ENCODE peak calls at places on chromosome 16, in five cellular contexts. C is IMR-90, H is upper lobe of right lung, W is A549, Q is breast epithelium. K is an unnamed sample.

GRCh38 chr16:2692251-2692947 is 10.1 kb downstream of the KCTD5 start:
- DNase-seq in C (peak; percentile 6), H (no peak), W (no peak), Q (no peak), K (no peak)

GRCh38 chr16:27961296-27961620 is 102.3 kb downstream of the GSG1L start:
- DNase-seq in C (no peak), H (no peak), W (no peak), Q (no peak), K (no peak)

GRCh38 chr16:1491327-1491726 is 1.8 kb upstream of the TELO2 start:
- DNase-seq in C (no peak), H (no peak), W (no peak), Q (no peak), K (no peak)

GRCh38 chr16:18983565-18984424 is at the start of gene TMC7:
- DNase-seq in C (peak; percentile 79), H (peak; percentile 94), W (peak; percentile 92), Q (peak; percentile 47), K (no peak)

GRCh38 chr16:14302399-14303181 is 231.5 kb downstream of the MRTFB start:
- DNase-seq in C (no peak), H (no peak), W (peak; percentile 61), Q (no peak), K (no peak)

GRCh38 chr16:4684030-4684715 is 9.2 kb upstream of the NUDT16L1 start:
- DNase-seq in C (no peak), H (peak; percentile 61), W (no peak), Q (no peak), K (no peak)

GRCh38 chr16:71542377-71542776 is 16.2 kb downstream of the CHST4 start:
- DNase-seq in C (peak; percentile 6), H (peak; percentile 70), W (peak; percentile 61), Q (no peak), K (no peak)

GRCh38 chr16:48864055-48864454 is 254.1 kb upstream of the N4BP1 start:
- DNase-seq in C (no peak), H (no peak), W (no peak), Q (no peak), K (no peak)

GRCh38 chr16:22786691-22787090 is 27.3 kb upstream of the HS3ST2 start:
- DNase-seq in C (no peak), H (no peak), W (no peak), Q (no peak), K (no peak)

GRCh38 chr16:764848-765487 is 4.4 kb downstream of the MSLN start:
- DNase-seq in C (no peak), H (peak; percentile 64), W (no peak), Q (no peak), K (no peak)

GRCh38 chr16:77637939-77638338 is 84.4 kb upstream of the NUDT7 start:
- DNase-seq in C (no peak), H (no peak), W (no peak), Q (no peak), K (no peak)

GRCh38 chr16:29694384-29695195 is 15.6 kb downstream of the QPRT start:
- DNase-seq in C (no peak), H (no peak), W (no peak), Q (no peak), K (no peak)

GRCh38 chr16:85455534-85455933 is 157.6 kb upstream of the GSE1 start:
- DNase-seq in C (no peak), H (no peak), W (no peak), Q (no peak), K (no peak)

GRCh38 chr16:65727534-65728137 is 605.8 kb upstream of the CDH11 start:
- DNase-seq in C (no peak), H (no peak), W (no peak), Q (no peak), K (no peak)

GRCh38 chr16:30166202-30166902 is 17.1 kb upstream of the CORO1A start:
- DNase-seq in C (no peak), H (no peak), W (no peak), Q (no peak), K (no peak)

GRCh38 chr16:16021646-16021987 is 72.2 kb downstream of the ABCC1 start:
- DNase-seq in C (no peak), H (no peak), W (no peak), Q (no peak), K (no peak)

GRCh38 chr16:87207509-87207908 is 109.7 kb downstream of the C16orf95 start:
- DNase-seq in C (peak; percentile 81), H (no peak), W (peak; percentile 53), Q (no peak), K (no peak)

GRCh38 chr16:83802135-83802534 is 5.6 kb upstream of the HSBP1 start:
- DNase-seq in C (peak; percentile 81), H (no peak), W (peak; percentile 15), Q (peak; percentile 49), K (no peak)

GRCh38 chr16:58494981-58495860 is 4.7 kb upstream of the NDRG4 start:
- DNase-seq in C (peak; percentile 99), H (peak; percentile 48), W (peak; percentile 92), Q (peak; percentile 68), K (no peak)

GRCh38 chr16:84514874-84515835 is 10.7 kb upstream of the MEAK7 start:
- DNase-seq in C (no peak), H (peak; percentile 76), W (no peak), Q (peak; percentile 68), K (peak; percentile 42)

GRCh38 chr16:57539072-57539796 is 2.9 kb upstream of the CCDC102A start:
- DNase-seq in C (no peak), H (no peak), W (no peak), Q (peak; percentile 6), K (no peak)

GRCh38 chr16:69501956-69502457 is 63.8 kb upstream of the NFAT5 start:
- DNase-seq in C (no peak), H (no peak), W (no peak), Q (no peak), K (no peak)

GRCh38 chr16:60929-61878 is 7.6 kb downstream of the SNRNP25 start:
- DNase-seq in C (no peak), H (peak; percentile 63), W (no peak), Q (no peak), K (no peak)

GRCh38 chr16:79062336-79062735 is 538.2 kb downstream of the MAF start:
- DNase-seq in C (no peak), H (no peak), W (no peak), Q (no peak), K (no peak)

GRCh38 chr16:85363427-85363826 is 249.7 kb upstream of the GSE1 start:
- DNase-seq in C (no peak), H (peak; percentile 56), W (no peak), Q (no peak), K (no peak)

GRCh38 chr16:4895366-4895765 is 41.6 kb downstream of the PPL start:
- DNase-seq in C (no peak), H (no peak), W (no peak), Q (no peak), K (no peak)

GRCh38 chr16:23855010-23855409 is 19.2 kb downstream of the PRKCB start:
- DNase-seq in C (no peak), H (no peak), W (no peak), Q (no peak), K (no peak)

GRCh38 chr16:11639925-11640899 is 28.0 kb upstream of the SNN start:
- DNase-seq in C (peak; percentile 100), H (peak; percentile 88), W (peak; percentile 100), Q (peak; percentile 90), K (no peak)

GRCh38 chr16:29825145-29826044 is 5.1 kb downstream of the MVP start:
- DNase-seq in C (peak; percentile 90), H (no peak), W (peak; percentile 78), Q (no peak), K (no peak)

GRCh38 chr16:56709686-56710040 is 20.3 kb upstream of the NUP93 start:
- DNase-seq in C (no peak), H (no peak), W (no peak), Q (no peak), K (no peak)

GRCh38 chr16:649646-650045 is 481 bp downstream of the WDR90 start:
- DNase-seq in C (no peak), H (no peak), W (no peak), Q (no peak), K (no peak)

GRCh38 chr16:70778901-70779309 is 22.1 kb downstream of the VAC14 start:
- DNase-seq in C (peak; percentile 92), H (peak; percentile 51), W (peak; percentile 87), Q (peak; percentile 72), K (no peak)

GRCh38 chr16:35744716-35745115 is 2285.3 kb downstream of the TP53TG3F start:
- DNase-seq in C (no peak), H (no peak), W (no peak), Q (no peak), K (no peak)

GRCh38 chr16:76650579-76650978 is 373.4 kb downstream of the CNTNAP4 start:
- DNase-seq in C (no peak), H (no peak), W (peak; percentile 31), Q (no peak), K (no peak)

GRCh38 chr16:73713817-73714495 is 582.7 kb upstream of the PSMD7 start:
- DNase-seq in C (peak; percentile 4), H (no peak), W (peak; percentile 29), Q (no peak), K (no peak)
- TF ChIP-seq CTCF in C (no peak), H (peak; percentile 40), W (peak; percentile 39), Q (no peak), K (peak; percentile 40)

GRCh38 chr16:73143681-73144370 is 95.9 kb upstream of the ZFHX3 start:
- DNase-seq in C (no peak), H (no peak), W (no peak), Q (no peak), K (no peak)

GRCh38 chr16:73142069-73142880 is 94.3 kb upstream of the ZFHX3 start:
- DNase-seq in C (no peak), H (no peak), W (no peak), Q (no peak), K (no peak)

GRCh38 chr16:73142995-73143394 is 95.1 kb upstream of the ZFHX3 start:
- DNase-seq in C (no peak), H (no peak), W (no peak), Q (no peak), K (no peak)

GRCh38 chr16:73147958-73148357 is 100.0 kb upstream of the ZFHX3 start:
- DNase-seq in C (no peak), H (no peak), W (no peak), Q (no peak), K (no peak)

GRCh38 chr16:73145166-73145565 is 97.2 kb upstream of the ZFHX3 start:
- DNase-seq in C (no peak), H (no peak), W (no peak), Q (no peak), K (no peak)
- TF ChIP-seq CTCF in C (no peak), H (no peak), W (no peak), Q (no peak), K (no peak)

GRCh38 chr16:81080233-81080632 is 3.2 kb upstream of the C16orf46 start:
- DNase-seq in C (no peak), H (no peak), W (no peak), Q (no peak), K (no peak)
- TF ChIP-seq CTCF in C (no peak), H (no peak), W (no peak), Q (no peak), K (no peak)

GRCh38 chr16:88925540-88925887 is 51.5 kb downstream of the CBFA2T3 start:
- DNase-seq in C (no peak), H (no peak), W (no peak), Q (no peak), K (no peak)

GRCh38 chr16:88926374-88926990 is 50.5 kb downstream of the CBFA2T3 start:
- DNase-seq in C (no peak), H (no peak), W (no peak), Q (no peak), K (no peak)

GRCh38 chr16:88923450-88923849 is 53.6 kb downstream of the CBFA2T3 start:
- DNase-seq in C (no peak), H (no peak), W (no peak), Q (no peak), K (no peak)

GRCh38 chr16:88923926-88924833 is 52.8 kb downstream of the CBFA2T3 start:
- DNase-seq in C (no peak), H (no peak), W (no peak), Q (no peak), K (no peak)

GRCh38 chr16:88924834-88925539 is 52.0 kb downstream of the CBFA2T3 start:
- DNase-seq in C (peak; percentile 73), H (no peak), W (peak; percentile 61), Q (no peak), K (no peak)
- TF ChIP-seq CTCF in C (peak; percentile 58), H (peak; percentile 37), W (peak; percentile 27), Q (peak; percentile 10), K (peak; percentile 32)

K was measured in esophagus squamous epithelium.